ENCODE peak calls at places on chromosomes 16 and 17, in six cellular contexts. D is B cell; R is mesendoderm; J is astrocyte of the cerebellum; N is CD8-positive, alpha-beta memory T cell; Q is cardiac septum. T is an unnamed sample.

GRCh38 chr16:49921791-49922456 is 66.0 kb upstream of the ZNF423 start:
- DNase-seq in D (peak; percentile 36), R (peak; percentile 89), J (peak; percentile 43), N (no peak), Q (peak; percentile 76), T (no peak)

GRCh38 chr17:59756236-59756818 is 48.9 kb downstream of the VMP1 start:
- DNase-seq in D (no peak), R (peak; percentile 23), J (peak; percentile 82), N (no peak), Q (no peak), T (no peak)

GRCh38 chr17:43416998-43417891 is 18.5 kb downstream of the ARL4D start:
- DNase-seq in D (no peak), R (no peak), J (no peak), N (no peak), Q (peak; percentile 85), T (no peak)

GRCh38 chr17:8161289-8162231 is 1.2 kb downstream of the VAMP2 start:
- DNase-seq in D (no peak), R (no peak), J (no peak), N (no peak), Q (no peak), T (no peak)

GRCh38 chr17:9389116-9389515 is 186.5 kb downstream of the STX8 start:
- DNase-seq in D (no peak), R (no peak), J (peak; percentile 59), N (no peak), Q (no peak), T (no peak)

GRCh38 chr17:65070620-65071019 is 14.1 kb upstream of the GNA13 start:
- DNase-seq in D (no peak), R (no peak), J (no peak), N (no peak), Q (no peak), T (no peak)

GRCh38 chr17:39098474-39099090 is 52.9 kb downstream of the PLXDC1 start:
- DNase-seq in D (peak; percentile 43), R (peak; percentile 81), J (no peak), N (no peak), Q (no peak), T (no peak)

GRCh38 chr16:62034236-62035114 is 1.8 kb downstream of the CDH8 start:
- DNase-seq in D (no peak), R (peak; percentile 86), J (no peak), N (no peak), Q (no peak), T (no peak)

GRCh38 chr16:12291989-12292759 is 315.6 kb downstream of the SNX29 start:
- DNase-seq in D (peak; percentile 21), R (no peak), J (no peak), N (no peak), Q (no peak), T (no peak)

GRCh38 chr17:31582151-31582907 is 190.9 kb downstream of the RAB11FIP4 start:
- DNase-seq in D (peak; percentile 63), R (no peak), J (no peak), N (no peak), Q (no peak), T (peak; percentile 25)

GRCh38 chr17:41635121-41636097 is 11.0 kb upstream of the KRT17 start:
- DNase-seq in D (no peak), R (peak; percentile 47), J (no peak), N (no peak), Q (no peak), T (no peak)

GRCh38 chr17:17541640-17542001 is 45.4 kb upstream of the RASD1 start:
- DNase-seq in D (no peak), R (no peak), J (no peak), N (no peak), Q (no peak), T (no peak)

GRCh38 chr16:26985100-26986065 is 81.3 kb upstream of the C16orf82 start:
- DNase-seq in D (no peak), R (peak; percentile 15), J (no peak), N (no peak), Q (no peak), T (no peak)

GRCh38 chr16:85018529-85019236 is 7.3 kb upstream of the ZDHHC7 start:
- DNase-seq in D (no peak), R (no peak), J (no peak), N (no peak), Q (no peak), T (no peak)

GRCh38 chr16:19520861-19521331 is 1.0 kb downstream of the GDE1 start:
- DNase-seq in D (no peak), R (peak; percentile 4), J (no peak), N (no peak), Q (no peak), T (no peak)

GRCh38 chr16:86579268-86580062 is 1.1 kb downstream of the FOXL1 start:
- DNase-seq in D (no peak), R (peak; percentile 29), J (no peak), N (no peak), Q (no peak), T (no peak)

GRCh38 chr17:81700353-81701287 is 2.5 kb upstream of the MRPL12 start:
- DNase-seq in D (no peak), R (no peak), J (no peak), N (no peak), Q (no peak), T (no peak)

GRCh38 chr16:88553739-88554138 is 16.5 kb upstream of the ZC3H18 start:
- DNase-seq in D (no peak), R (no peak), J (no peak), N (no peak), Q (no peak), T (no peak)

GRCh38 chr16:51134269-51134812 is 16.7 kb downstream of the SALL1 start:
- DNase-seq in D (no peak), R (peak; percentile 71), J (no peak), N (no peak), Q (no peak), T (no peak)

GRCh38 chr17:82064433-82065192 is 991 bp downstream of the DUS1L start:
- DNase-seq in D (no peak), R (no peak), J (no peak), N (no peak), Q (no peak), T (no peak)

GRCh38 chr16:75931970-75932369 is 205.7 kb upstream of the CPHXL start:
- DNase-seq in D (no peak), R (no peak), J (no peak), N (no peak), Q (no peak), T (no peak)

GRCh38 chr16:29302976-29303375 is 103.5 kb downstream of the NPIPB11 start:
- DNase-seq in D (no peak), R (no peak), J (no peak), N (no peak), Q (no peak), T (no peak)

GRCh38 chr17:64497565-64498035 is 746 bp upstream of the POLG2 start:
- DNase-seq in D (no peak), R (no peak), J (no peak), N (no peak), Q (no peak), T (no peak)

GRCh38 chr16:65845466-65846209 is 520.9 kb upstream of the CDH5 start:
- DNase-seq in D (no peak), R (peak; percentile 65), J (no peak), N (no peak), Q (no peak), T (no peak)

GRCh38 chr16:23523321-23523720 is 13.0 kb upstream of the GGA2 start:
- DNase-seq in D (no peak), R (no peak), J (no peak), N (no peak), Q (no peak), T (no peak)

T was measured in CD4-positive, CD25-positive, alpha-beta regulatory T cell.